ENCODE peak calls at places on chromosome 5, in four cellular contexts. B is HepG2, A is Panc1, T is K562. Z is an unnamed sample.

GRCh38 chr5:53738105-53738504 is 177.7 kb downstream of the NDUFS4 start:
- DNase-seq in T (no peak), B (no peak), A (no peak), Z (no peak)

GRCh38 chr5:88770290-88771257 is 112.4 kb downstream of the MEF2C start:
- DNase-seq in T (no peak), A (no peak), B (no peak), Z (no peak)

GRCh38 chr5:121937762-121938161 is 24.0 kb upstream of the SRFBP1 start:
- DNase-seq in T (no peak), A (no peak), B (no peak), Z (no peak)

GRCh38 chr5:157912621-157913325 is 53.8 kb upstream of the CLINT1 start:
- DNase-seq in B (no peak), A (no peak), T (no peak), Z (no peak)

GRCh38 chr5:16897284-16897704 is 38.8 kb downstream of the MYO10 start:
- DNase-seq in T (no peak), A (no peak), B (no peak), Z (no peak)

GRCh38 chr5:34767127-34767526 is 71.8 kb upstream of the TTC23L start:
- DNase-seq in B (no peak), A (no peak), T (no peak), Z (no peak)

GRCh38 chr5:157143127-157143959 is 678 bp upstream of the MED7 start:
- DNase-seq in T (peak; percentile 27), A (peak; percentile 12), B (no peak), Z (no peak)

GRCh38 chr5:91006708-91007107 is 376.4 kb downstream of the ARRDC3 start:
- DNase-seq in A (no peak), T (no peak), B (no peak), Z (no peak)

GRCh38 chr5:83077662-83078261 is 415 bp downstream of the XRCC4 start:
- DNase-seq in T (peak; percentile 18), B (peak; percentile 64), A (no peak), Z (no peak)

GRCh38 chr5:378976-379742 is 57.6 kb downstream of the AHRR start:
- DNase-seq in T (no peak), B (no peak), A (no peak), Z (no peak)

GRCh38 chr5:150035139-150035893 is 34.8 kb downstream of the HMGXB3 start:
- DNase-seq in A (no peak), T (no peak), B (no peak), Z (no peak)

GRCh38 chr5:154138701-154139100 is 51.8 kb upstream of the GALNT10 start:
- DNase-seq in A (no peak), T (no peak), B (no peak), Z (no peak)

DNA sequence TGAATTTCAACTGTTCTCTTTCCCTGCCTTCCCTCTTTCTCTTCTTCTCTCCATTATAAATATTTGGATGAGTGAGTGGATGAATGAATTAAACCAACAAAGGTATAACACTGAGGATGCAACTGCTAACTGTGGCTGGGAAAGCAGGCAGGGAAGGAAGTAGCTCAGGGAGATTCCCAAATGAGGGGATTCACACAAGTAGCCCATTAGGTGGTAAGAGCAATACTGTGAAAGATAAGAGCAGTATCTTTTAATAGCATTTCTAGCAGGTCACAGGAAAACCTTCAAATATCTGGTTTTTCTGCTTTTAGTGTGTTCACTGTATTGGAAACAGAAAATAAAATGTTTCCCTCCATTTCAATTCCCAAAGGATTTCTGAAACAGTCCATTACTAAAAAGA is 105.6 kb downstream of the OXCT1 start:
- DNase-seq in B (no peak), A (no peak), T (no peak), Z (no peak)
- TF ChIP-seq TCF7L2 in B (no peak), A (no peak), T (no peak), Z (no peak)

GRCh38 chr5:57247765-57248164 is 73.9 kb downstream of the GPBP1 start:
- DNase-seq in T (no peak), B (no peak), A (no peak), Z (no peak)

GRCh38 chr5:57249251-57249874 is 75.5 kb downstream of the GPBP1 start:
- DNase-seq in T (no peak), A (no peak), B (no peak), Z (no peak)

GRCh38 chr5:57244331-57244730 is 70.5 kb downstream of the GPBP1 start:
- DNase-seq in B (no peak), T (no peak), A (no peak), Z (no peak)

GRCh38 chr5:57246426-57246825 is 72.6 kb downstream of the GPBP1 start:
- DNase-seq in B (no peak), A (no peak), T (no peak), Z (no peak)

DNA sequence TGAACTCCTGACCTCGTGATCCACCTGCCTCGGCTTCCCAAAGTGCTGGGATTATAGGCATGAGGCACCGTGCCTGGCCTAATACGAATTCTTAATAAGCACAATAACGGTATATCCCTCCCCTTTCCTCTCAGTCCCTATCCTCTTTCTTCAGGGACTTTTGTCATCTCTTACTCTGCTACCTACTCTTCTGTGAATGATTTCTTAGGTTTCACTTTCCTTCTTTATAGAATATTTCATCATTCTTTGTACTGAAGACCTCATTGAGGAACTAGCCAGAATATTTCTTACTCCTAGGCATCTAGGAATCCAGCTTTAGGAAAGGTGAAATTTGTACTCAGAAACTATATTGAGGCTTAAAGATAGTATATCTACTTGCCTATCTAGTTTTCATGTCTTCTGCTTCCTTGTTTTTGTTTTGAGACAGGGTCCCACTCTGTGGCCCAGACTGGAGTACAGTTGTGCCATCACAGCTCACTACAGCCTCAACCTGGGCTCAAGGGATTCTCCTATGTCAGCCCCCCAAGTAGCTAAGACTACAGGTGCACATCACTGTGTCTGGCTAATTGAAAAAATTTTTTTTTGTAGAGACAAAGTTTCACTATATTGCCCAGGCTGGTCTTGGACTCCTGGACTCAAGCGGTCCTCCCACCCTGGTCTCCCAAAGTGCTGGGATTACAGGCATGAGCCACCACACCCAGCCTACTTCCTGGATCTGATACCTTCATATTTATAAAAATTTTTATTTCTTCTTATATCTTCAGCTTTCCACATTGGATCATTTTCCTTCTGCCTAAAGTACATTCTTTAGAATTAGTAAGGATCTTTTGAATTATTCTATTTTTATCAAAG is 69.7 kb downstream of the GPBP1 start:
- DNase-seq in B (no peak), T (no peak), A (no peak), Z (no peak)
- TF ChIP-seq TCF7L2 in B (no peak), T (no peak), A (no peak), Z (no peak)

DNA sequence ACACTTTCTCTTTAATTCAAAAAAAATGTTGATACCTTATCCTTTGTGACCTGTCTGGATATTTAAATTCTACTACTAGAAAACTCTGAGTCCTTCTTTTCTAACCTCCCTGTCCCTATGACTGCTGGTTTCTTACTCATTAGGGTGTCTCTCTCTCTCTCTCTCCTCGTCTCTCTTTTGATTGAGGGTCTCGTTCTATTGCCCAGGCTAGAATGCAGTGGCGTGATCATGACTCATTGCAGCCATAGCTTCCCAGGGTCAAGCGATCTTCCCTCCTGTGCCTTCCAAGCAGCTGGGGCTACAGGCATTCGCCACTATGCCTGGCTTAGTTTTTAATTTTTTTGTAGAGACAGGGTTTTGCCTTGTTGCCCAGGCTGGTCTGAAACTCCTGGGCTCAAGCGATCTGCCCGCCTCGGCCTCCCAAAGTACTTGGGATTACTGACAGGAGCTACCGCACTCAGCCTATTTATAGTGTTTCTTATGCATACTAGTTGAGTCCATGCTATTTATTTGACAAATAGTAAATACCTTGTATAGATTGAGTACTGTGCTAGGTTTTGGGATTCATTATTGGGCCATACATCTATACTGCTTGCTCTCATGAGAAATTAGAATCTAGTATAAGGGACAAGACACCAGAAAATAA is 61.9 kb downstream of the NSD1 start:
- DNase-seq in T (no peak), A (no peak), B (no peak), Z (no peak)
- TF ChIP-seq TCF7L2 in T (no peak), A (no peak), B (no peak), Z (no peak)

GRCh38 chr5:159132429-159133040 is 32.8 kb upstream of the EBF1 start:
- DNase-seq in B (no peak), T (no peak), A (no peak), Z (no peak)

GRCh38 chr5:159123189-159123588 is 23.5 kb upstream of the EBF1 start:
- DNase-seq in A (no peak), B (no peak), T (no peak), Z (no peak)

GRCh38 chr5:159133041-159133741 is 33.5 kb upstream of the EBF1 start:
- DNase-seq in A (peak; percentile 52), B (peak; percentile 27), T (peak; percentile 18), Z (peak; percentile 44)

GRCh38 chr5:159123700-159124099 is 24.0 kb upstream of the EBF1 start:
- DNase-seq in B (no peak), T (no peak), A (no peak), Z (no peak)

GRCh38 chr5:159128070-159128507 is 28.4 kb upstream of the EBF1 start:
- DNase-seq in T (peak; percentile 30), B (no peak), A (no peak), Z (no peak)
- TF ChIP-seq TCF7L2 in T (no peak), B (no peak), A (no peak), Z (no peak)

GRCh38 chr5:178114325-178115135 is 1.2 kb downstream of the N4BP3 start:
- DNase-seq in B (no peak), A (no peak), T (no peak), Z (no peak)
- TF ChIP-seq TCF7L2 in B (no peak), A (no peak), T (no peak), Z (no peak)

DNA sequence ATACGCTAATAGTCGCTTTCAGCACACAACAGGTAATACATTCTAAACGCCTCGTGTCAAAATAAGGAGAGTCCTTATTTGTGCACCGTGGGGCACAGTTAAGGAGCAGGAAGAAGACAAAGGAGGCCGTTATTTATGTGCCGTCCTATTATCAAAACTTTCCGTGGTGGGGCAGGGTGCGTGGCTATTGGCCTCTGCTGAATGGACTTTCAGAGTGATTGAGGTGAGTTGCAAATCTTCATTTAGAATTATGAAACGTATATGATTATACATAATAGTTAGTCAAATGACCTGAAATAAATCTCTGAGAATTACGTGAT is 833 bp downstream of the C5orf24 start:
- DNase-seq in T (no peak), A (no peak), B (peak; percentile 25), Z (no peak)
- TF ChIP-seq TCF7L2 in T (no peak), A (no peak), B (no peak), Z (no peak)

GRCh38 chr5:64790210-64790609 is 21.5 kb downstream of the CWC27 start:
- DNase-seq in A (no peak), B (no peak), T (no peak), Z (no peak)
- TF ChIP-seq TCF7L2 in A (no peak), B (no peak), T (no peak), Z (no peak)

GRCh38 chr5:8956659-8957058 is 589.2 kb downstream of the SEMA5A start:
- DNase-seq in T (no peak), A (no peak), B (no peak), Z (no peak)

GRCh38 chr5:8953016-8953415 is 592.9 kb downstream of the SEMA5A start:
- DNase-seq in B (no peak), T (no peak), A (no peak), Z (no peak)

GRCh38 chr5:8953911-8954310 is 592.0 kb downstream of the SEMA5A start:
- DNase-seq in T (no peak), B (no peak), A (no peak), Z (no peak)

GRCh38 chr5:8952147-8952546 is 593.7 kb downstream of the SEMA5A start:
- DNase-seq in A (no peak), B (no peak), T (no peak), Z (no peak)

DNA sequence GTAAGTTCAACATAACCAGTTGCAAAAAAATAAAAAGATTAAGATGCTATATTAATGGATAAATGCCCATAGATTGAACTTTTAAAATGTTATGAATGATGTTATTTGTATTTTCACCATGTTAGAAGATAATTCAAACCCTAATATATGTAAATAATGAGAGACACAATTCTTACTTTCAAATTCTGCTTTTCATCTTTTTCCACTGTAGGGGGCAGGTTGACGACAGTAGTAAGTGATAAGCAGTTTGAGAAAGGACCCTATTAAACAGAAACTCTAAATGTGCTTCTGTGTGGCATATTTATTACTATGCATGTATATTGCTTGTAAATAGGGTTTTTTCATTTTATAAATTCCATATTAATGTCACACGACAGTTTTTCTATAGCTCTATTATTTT is 591.1 kb downstream of the SEMA5A start:
- DNase-seq in A (no peak), T (no peak), B (no peak), Z (no peak)
- TF ChIP-seq TCF7L2 in A (no peak), T (no peak), B (no peak), Z (no peak)

Z was measured in HCT116.